ENCODE peak calls at places on chromosomes 2 and 18, in four cellular contexts. L is WTC11; G is CD4-positive, alpha-beta memory T cell; S is HT1080. O is an unnamed sample.

GRCh38 chr2:226114436-226114835 is 685.2 kb downstream of the IRS1 start:
- DNase-seq in G (no peak), S (peak; percentile 17), L (no peak), O (peak; percentile 65)

GRCh38 chr2:157480182-157480961 is 36.5 kb upstream of the CYTIP start:
- DNase-seq in L (no peak), G (no peak), S (no peak), O (peak; percentile 83)

GRCh38 chr2:163207706-163208370 is 369.3 kb upstream of the KCNH7 start:
- DNase-seq in L (no peak), G (no peak), S (no peak), O (no peak)

GRCh38 chr18:29188760-29189159 is 1011.8 kb upstream of the CDH2 start:
- DNase-seq in G (no peak), L (no peak), S (peak; percentile 51), O (peak; percentile 53)

GRCh38 chr2:38959938-38960608 is 70.4 kb downstream of the ARHGEF33 start:
- DNase-seq in L (peak; percentile 75), S (no peak), G (peak; percentile 72), O (peak; percentile 83)

GRCh38 chr18:26057208-26057821 is 33.1 kb downstream of the SS18 start:
- DNase-seq in L (no peak), S (no peak), G (no peak), O (peak; percentile 19)

GRCh38 chr2:229920011-229920781 is 1.6 kb downstream of the TRIP12 start:
- DNase-seq in G (peak; percentile 39), L (no peak), S (no peak), O (peak; percentile 13)

GRCh38 chr2:49004046-49004626 is 150.2 kb downstream of the FSHR start:
- DNase-seq in G (no peak), L (no peak), S (no peak), O (no peak)

GRCh38 chr2:15753233-15753798 is 161.6 kb downstream of the DDX1 start:
- DNase-seq in S (no peak), L (no peak), G (no peak), O (no peak)